ENCODE peak calls at places on chromosomes 16 and 17, in nine cellular contexts. One of them, this sample, is unnamed.

GRCh38 chr17:28227278-28228108 is 91.5 kb upstream of the TMEM97 start:
- DNase-seq in mammary epithelial cell: peak
- DNase-seq in osteocyte: no peak
- DNase-seq in fibroblast of pulmonary artery: peak
- DNase-seq in fibroblast of lung: peak
- DNase-seq in AG09309: no peak
- DNase-seq in breast epithelium: peak
- DNase-seq in left ventricle myocardium inferior: no peak
- DNase-seq in CD8-positive, alpha-beta T cell: no peak
- DNase-seq in this sample: peak

GRCh38 chr16:64627288-64627687 is 494.6 kb downstream of the CDH11 start:
- DNase-seq in mammary epithelial cell: no peak
- DNase-seq in osteocyte: no peak
- DNase-seq in fibroblast of pulmonary artery: no peak
- DNase-seq in fibroblast of lung: no peak
- DNase-seq in AG09309: no peak
- DNase-seq in breast epithelium: no peak
- DNase-seq in left ventricle myocardium inferior: no peak
- DNase-seq in CD8-positive, alpha-beta T cell: no peak
- DNase-seq in this sample: peak

GRCh38 chr16:69376393-69377059 is 9.3 kb downstream of the TERF2 start:
- DNase-seq in mammary epithelial cell: no peak
- DNase-seq in osteocyte: no peak
- DNase-seq in fibroblast of pulmonary artery: no peak
- DNase-seq in fibroblast of lung: no peak
- DNase-seq in AG09309: no peak
- DNase-seq in breast epithelium: no peak
- DNase-seq in left ventricle myocardium inferior: no peak
- DNase-seq in CD8-positive, alpha-beta T cell: no peak
- DNase-seq in this sample: no peak

GRCh38 chr16:72832640-72833039 is 215.3 kb downstream of the ZFHX3 start:
- DNase-seq in mammary epithelial cell: peak
- DNase-seq in osteocyte: peak
- DNase-seq in fibroblast of pulmonary artery: peak
- DNase-seq in fibroblast of lung: peak
- DNase-seq in AG09309: peak
- DNase-seq in breast epithelium: peak
- DNase-seq in left ventricle myocardium inferior: peak
- DNase-seq in CD8-positive, alpha-beta T cell: peak
- DNase-seq in this sample: peak

GRCh38 chr17:335691-336090 is 16.9 kb downstream of the RPH3AL start:
- DNase-seq in mammary epithelial cell: no peak
- DNase-seq in osteocyte: no peak
- DNase-seq in fibroblast of pulmonary artery: no peak
- DNase-seq in fibroblast of lung: no peak
- DNase-seq in AG09309: no peak
- DNase-seq in breast epithelium: no peak
- DNase-seq in left ventricle myocardium inferior: no peak
- DNase-seq in CD8-positive, alpha-beta T cell: no peak
- DNase-seq in this sample: no peak

GRCh38 chr16:2752850-2753522 is 548 bp downstream of the SRRM2 start:
- DNase-seq in mammary epithelial cell: peak
- DNase-seq in osteocyte: no peak
- DNase-seq in fibroblast of pulmonary artery: peak
- DNase-seq in fibroblast of lung: peak
- DNase-seq in AG09309: peak
- DNase-seq in breast epithelium: peak
- DNase-seq in left ventricle myocardium inferior: peak
- DNase-seq in CD8-positive, alpha-beta T cell: no peak
- DNase-seq in this sample: peak

GRCh38 chr17:7130626-7131467 is 16.2 kb upstream of the ASGR2 start:
- DNase-seq in mammary epithelial cell: no peak
- DNase-seq in osteocyte: no peak
- DNase-seq in fibroblast of pulmonary artery: no peak
- DNase-seq in fibroblast of lung: no peak
- DNase-seq in AG09309: no peak
- DNase-seq in breast epithelium: no peak
- DNase-seq in left ventricle myocardium inferior: no peak
- DNase-seq in CD8-positive, alpha-beta T cell: no peak
- DNase-seq in this sample: no peak

GRCh38 chr17:79960788-79961522 is 74.7 kb downstream of the TBC1D16 start:
- DNase-seq in mammary epithelial cell: peak
- DNase-seq in osteocyte: no peak
- DNase-seq in fibroblast of pulmonary artery: peak
- DNase-seq in fibroblast of lung: no peak
- DNase-seq in AG09309: no peak
- DNase-seq in breast epithelium: no peak
- DNase-seq in left ventricle myocardium inferior: no peak
- DNase-seq in CD8-positive, alpha-beta T cell: no peak
- DNase-seq in this sample: peak

GRCh38 chr17:57892820-57893595 is 43.2 kb upstream of the MRPS23 start:
- DNase-seq in mammary epithelial cell: peak
- DNase-seq in osteocyte: no peak
- DNase-seq in fibroblast of pulmonary artery: peak
- DNase-seq in fibroblast of lung: peak
- DNase-seq in AG09309: peak
- DNase-seq in breast epithelium: peak
- DNase-seq in left ventricle myocardium inferior: peak
- DNase-seq in CD8-positive, alpha-beta T cell: no peak
- DNase-seq in this sample: peak

GRCh38 chr16:84138824-84139627 is 6.0 kb downstream of the HSDL1 start:
- DNase-seq in mammary epithelial cell: no peak
- DNase-seq in osteocyte: no peak
- DNase-seq in fibroblast of pulmonary artery: peak
- DNase-seq in fibroblast of lung: peak
- DNase-seq in AG09309: no peak
- DNase-seq in breast epithelium: no peak
- DNase-seq in left ventricle myocardium inferior: no peak
- DNase-seq in CD8-positive, alpha-beta T cell: no peak
- DNase-seq in this sample: no peak

GRCh38 chr16:12458591-12459400 is 344.9 kb downstream of the CPPED1 start:
- DNase-seq in mammary epithelial cell: no peak
- DNase-seq in osteocyte: no peak
- DNase-seq in fibroblast of pulmonary artery: no peak
- DNase-seq in fibroblast of lung: no peak
- DNase-seq in AG09309: no peak
- DNase-seq in breast epithelium: no peak
- DNase-seq in left ventricle myocardium inferior: peak
- DNase-seq in CD8-positive, alpha-beta T cell: peak
- DNase-seq in this sample: no peak

GRCh38 chr16:66026211-66026610 is 340.3 kb upstream of the CDH5 start:
- DNase-seq in mammary epithelial cell: no peak
- DNase-seq in osteocyte: no peak
- DNase-seq in fibroblast of pulmonary artery: peak
- DNase-seq in fibroblast of lung: no peak
- DNase-seq in AG09309: no peak
- DNase-seq in breast epithelium: no peak
- DNase-seq in left ventricle myocardium inferior: no peak
- DNase-seq in CD8-positive, alpha-beta T cell: no peak
- DNase-seq in this sample: peak

GRCh38 chr16:89478576-89479221 is 11.7 kb downstream of the ANKRD11 start:
- DNase-seq in mammary epithelial cell: peak
- DNase-seq in osteocyte: no peak
- DNase-seq in fibroblast of pulmonary artery: peak
- DNase-seq in fibroblast of lung: no peak
- DNase-seq in AG09309: no peak
- DNase-seq in breast epithelium: no peak
- DNase-seq in left ventricle myocardium inferior: no peak
- DNase-seq in CD8-positive, alpha-beta T cell: peak
- DNase-seq in this sample: peak

GRCh38 chr17:1714980-1715802 is 5.0 kb upstream of the TLCD2 start:
- DNase-seq in mammary epithelial cell: peak
- DNase-seq in osteocyte: peak
- DNase-seq in fibroblast of pulmonary artery: peak
- DNase-seq in fibroblast of lung: peak
- DNase-seq in AG09309: peak
- DNase-seq in breast epithelium: peak
- DNase-seq in left ventricle myocardium inferior: peak
- DNase-seq in CD8-positive, alpha-beta T cell: peak
- DNase-seq in this sample: peak

GRCh38 chr16:1651509-1652342 is 26.4 kb upstream of the JPT2 start:
- DNase-seq in mammary epithelial cell: no peak
- DNase-seq in osteocyte: no peak
- DNase-seq in fibroblast of pulmonary artery: peak
- DNase-seq in fibroblast of lung: peak
- DNase-seq in AG09309: no peak
- DNase-seq in breast epithelium: no peak
- DNase-seq in left ventricle myocardium inferior: no peak
- DNase-seq in CD8-positive, alpha-beta T cell: no peak
- DNase-seq in this sample: no peak

GRCh38 chr17:5362162-5362811 is 57.2 kb downstream of the NUP88 start:
- DNase-seq in mammary epithelial cell: no peak
- DNase-seq in osteocyte: no peak
- DNase-seq in fibroblast of pulmonary artery: no peak
- DNase-seq in fibroblast of lung: no peak
- DNase-seq in AG09309: no peak
- DNase-seq in breast epithelium: no peak
- DNase-seq in left ventricle myocardium inferior: no peak
- DNase-seq in CD8-positive, alpha-beta T cell: no peak
- DNase-seq in this sample: no peak

GRCh38 chr16:57406881-57407280 is 2.3 kb downstream of the CCL17 start:
- DNase-seq in mammary epithelial cell: no peak
- DNase-seq in osteocyte: no peak
- DNase-seq in fibroblast of pulmonary artery: no peak
- DNase-seq in fibroblast of lung: no peak
- DNase-seq in AG09309: no peak
- DNase-seq in breast epithelium: no peak
- DNase-seq in left ventricle myocardium inferior: no peak
- DNase-seq in CD8-positive, alpha-beta T cell: no peak
- DNase-seq in this sample: no peak

GRCh38 chr17:39704821-39705551 is 5.1 kb downstream of the ERBB2 start:
- DNase-seq in mammary epithelial cell: no peak
- DNase-seq in osteocyte: peak
- DNase-seq in fibroblast of pulmonary artery: peak
- DNase-seq in fibroblast of lung: peak
- DNase-seq in AG09309: no peak
- DNase-seq in breast epithelium: no peak
- DNase-seq in left ventricle myocardium inferior: no peak
- DNase-seq in CD8-positive, alpha-beta T cell: no peak
- DNase-seq in this sample: no peak
- TF ChIP-seq CTCF in mammary epithelial cell: peak
- TF ChIP-seq CTCF in osteocyte: peak
- TF ChIP-seq CTCF in fibroblast of pulmonary artery: peak
- TF ChIP-seq CTCF in fibroblast of lung: peak
- TF ChIP-seq CTCF in AG09309: peak
- TF ChIP-seq CTCF in breast epithelium: no peak
- TF ChIP-seq CTCF in left ventricle myocardium inferior: peak
- TF ChIP-seq CTCF in CD8-positive, alpha-beta T cell: no peak
- TF ChIP-seq CTCF in this sample: no peak

GRCh38 chr17:31572341-31572740 is 180.9 kb downstream of the RAB11FIP4 start:
- DNase-seq in mammary epithelial cell: no peak
- DNase-seq in osteocyte: no peak
- DNase-seq in fibroblast of pulmonary artery: no peak
- DNase-seq in fibroblast of lung: no peak
- DNase-seq in AG09309: no peak
- DNase-seq in breast epithelium: no peak
- DNase-seq in left ventricle myocardium inferior: no peak
- DNase-seq in CD8-positive, alpha-beta T cell: no peak
- DNase-seq in this sample: no peak

GRCh38 chr17:31573047-31573446 is 181.6 kb downstream of the RAB11FIP4 start:
- DNase-seq in mammary epithelial cell: peak
- DNase-seq in osteocyte: no peak
- DNase-seq in fibroblast of pulmonary artery: no peak
- DNase-seq in fibroblast of lung: no peak
- DNase-seq in AG09309: no peak
- DNase-seq in breast epithelium: no peak
- DNase-seq in left ventricle myocardium inferior: no peak
- DNase-seq in CD8-positive, alpha-beta T cell: no peak
- DNase-seq in this sample: peak

GRCh38 chr17:31568140-31568938 is 176.9 kb downstream of the RAB11FIP4 start:
- DNase-seq in mammary epithelial cell: no peak
- DNase-seq in osteocyte: no peak
- DNase-seq in fibroblast of pulmonary artery: no peak
- DNase-seq in fibroblast of lung: peak
- DNase-seq in AG09309: no peak
- DNase-seq in breast epithelium: no peak
- DNase-seq in left ventricle myocardium inferior: no peak
- DNase-seq in CD8-positive, alpha-beta T cell: no peak
- DNase-seq in this sample: peak

GRCh38 chr17:31571124-31571892 is 179.8 kb downstream of the RAB11FIP4 start:
- DNase-seq in mammary epithelial cell: peak
- DNase-seq in osteocyte: no peak
- DNase-seq in fibroblast of pulmonary artery: peak
- DNase-seq in fibroblast of lung: peak
- DNase-seq in AG09309: no peak
- DNase-seq in breast epithelium: peak
- DNase-seq in left ventricle myocardium inferior: peak
- DNase-seq in CD8-positive, alpha-beta T cell: no peak
- DNase-seq in this sample: peak

GRCh38 chr17:31570231-31570630 is 178.8 kb downstream of the RAB11FIP4 start:
- DNase-seq in mammary epithelial cell: no peak
- DNase-seq in osteocyte: no peak
- DNase-seq in fibroblast of pulmonary artery: no peak
- DNase-seq in fibroblast of lung: no peak
- DNase-seq in AG09309: no peak
- DNase-seq in breast epithelium: no peak
- DNase-seq in left ventricle myocardium inferior: no peak
- DNase-seq in CD8-positive, alpha-beta T cell: no peak
- DNase-seq in this sample: no peak
- TF ChIP-seq CTCF in mammary epithelial cell: no peak
- TF ChIP-seq CTCF in osteocyte: no peak
- TF ChIP-seq CTCF in fibroblast of pulmonary artery: no peak
- TF ChIP-seq CTCF in fibroblast of lung: no peak
- TF ChIP-seq CTCF in AG09309: no peak
- TF ChIP-seq CTCF in breast epithelium: no peak
- TF ChIP-seq CTCF in left ventricle myocardium inferior: no peak
- TF ChIP-seq CTCF in CD8-positive, alpha-beta T cell: no peak
- TF ChIP-seq CTCF in this sample: no peak

DNA sequence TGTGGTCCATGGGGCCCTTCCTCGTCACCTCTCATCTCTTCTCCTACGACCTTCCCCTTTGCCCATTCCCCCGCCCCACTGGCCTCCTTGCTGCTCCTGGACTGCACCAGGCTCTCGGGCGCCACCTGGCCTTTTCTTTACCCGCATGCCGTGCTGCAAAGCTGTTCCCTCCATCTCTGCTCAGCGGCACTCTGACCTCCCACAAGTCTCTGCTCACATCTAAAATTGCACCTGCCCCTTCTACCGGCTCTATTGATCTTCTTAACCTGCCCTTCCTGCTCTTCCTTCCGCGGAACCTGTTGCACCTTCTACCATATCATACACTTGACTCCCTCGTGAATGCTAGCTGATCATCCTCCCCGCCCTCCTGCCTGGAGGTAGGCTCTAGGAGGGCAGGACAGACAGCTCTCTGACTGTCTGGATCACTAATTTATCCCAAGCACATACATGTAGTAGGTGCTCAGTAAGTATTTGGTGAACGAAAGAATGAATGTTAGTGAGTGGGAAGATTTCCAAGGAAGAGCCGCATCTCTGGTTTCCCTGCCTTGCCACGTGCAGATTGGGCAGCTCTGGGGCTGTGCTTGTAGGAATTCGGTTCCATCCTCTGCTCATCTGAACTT is 17.3 kb downstream of the DNAH17 start:
- DNase-seq in mammary epithelial cell: no peak
- DNase-seq in osteocyte: no peak
- DNase-seq in fibroblast of pulmonary artery: no peak
- DNase-seq in fibroblast of lung: no peak
- DNase-seq in AG09309: no peak
- DNase-seq in breast epithelium: no peak
- DNase-seq in left ventricle myocardium inferior: no peak
- DNase-seq in CD8-positive, alpha-beta T cell: no peak
- DNase-seq in this sample: no peak
- TF ChIP-seq CTCF in mammary epithelial cell: no peak
- TF ChIP-seq CTCF in osteocyte: no peak
- TF ChIP-seq CTCF in fibroblast of pulmonary artery: no peak
- TF ChIP-seq CTCF in fibroblast of lung: no peak
- TF ChIP-seq CTCF in AG09309: no peak
- TF ChIP-seq CTCF in breast epithelium: no peak
- TF ChIP-seq CTCF in left ventricle myocardium inferior: peak
- TF ChIP-seq CTCF in CD8-positive, alpha-beta T cell: no peak
- TF ChIP-seq CTCF in this sample: no peak

GRCh38 chr16:10828851-10829331 is 10.3 kb upstream of the TVP23A start:
- DNase-seq in mammary epithelial cell: peak
- DNase-seq in osteocyte: no peak
- DNase-seq in fibroblast of pulmonary artery: peak
- DNase-seq in fibroblast of lung: peak
- DNase-seq in AG09309: peak
- DNase-seq in breast epithelium: peak
- DNase-seq in left ventricle myocardium inferior: peak
- DNase-seq in CD8-positive, alpha-beta T cell: no peak
- DNase-seq in this sample: peak
- TF ChIP-seq CTCF in mammary epithelial cell: no peak
- TF ChIP-seq CTCF in osteocyte: no peak
- TF ChIP-seq CTCF in fibroblast of pulmonary artery: no peak
- TF ChIP-seq CTCF in fibroblast of lung: no peak
- TF ChIP-seq CTCF in AG09309: no peak
- TF ChIP-seq CTCF in breast epithelium: no peak
- TF ChIP-seq CTCF in left ventricle myocardium inferior: no peak
- TF ChIP-seq CTCF in CD8-positive, alpha-beta T cell: no peak
- TF ChIP-seq CTCF in this sample: no peak